ENCODE peak calls at places on chromosomes 5 and 9, in ten cellular contexts. J is sigmoid colon, N is Panc1, Y is spleen, L is HepG2, F is prostate gland, O is stomach, G is GM12892, X is GM12878, E is HCT116. T is an unnamed sample.

GRCh38 chr5:36944607-36945225 is 68.1 kb downstream of the NIPBL start:
- DNase-seq in E (peak; percentile 51), L (peak; percentile 49), F (no peak), Y (no peak), G (no peak), N (peak; percentile 41), O (no peak), X (no peak), J (no peak), T (no peak)

GRCh38 chr5:10663531-10664183 is 97.4 kb downstream of the DAP start:
- DNase-seq in G (no peak), O (peak; percentile 48), L (peak; percentile 15), X (no peak), N (no peak), E (no peak), Y (no peak), F (peak; percentile 36), J (peak; percentile 55), T (no peak)

GRCh38 chr9:108869092-108869725 is 7.1 kb downstream of the ACTL7A start:
- DNase-seq in E (peak; percentile 4), X (no peak), J (no peak), O (no peak), Y (no peak), G (no peak), L (peak; percentile 97), N (no peak), F (no peak), T (no peak)

GRCh38 chr5:1325870-1326546 is 18.9 kb downstream of the CLPTM1L start:
- DNase-seq in Y (peak; percentile 69), E (no peak), X (no peak), L (no peak), F (no peak), O (no peak), N (no peak), G (peak; percentile 5), J (peak; percentile 56), T (no peak)

GRCh38 chr5:150644058-150644457 is 3.6 kb downstream of the SYNPO start:
- DNase-seq in O (no peak), X (no peak), E (no peak), F (no peak), G (no peak), J (no peak), Y (no peak), L (no peak), N (no peak), T (no peak)

GRCh38 chr5:3356016-3356415 is 239.6 kb upstream of the IRX1 start:
- DNase-seq in G (no peak), X (no peak), F (no peak), E (no peak), J (peak; percentile 18), N (no peak), Y (no peak), L (no peak), O (no peak), T (peak; percentile 55)

GRCh38 chr9:385818-386398 is 171.2 kb downstream of the DOCK8 start:
- DNase-seq in J (peak; percentile 69), L (peak; percentile 44), F (peak; percentile 48), E (peak; percentile 52), X (no peak), O (peak; percentile 57), Y (no peak), N (peak; percentile 15), G (no peak), T (no peak)

GRCh38 chr5:179153341-179153901 is 93.2 kb downstream of the ZNF354C start:
- DNase-seq in J (peak; percentile 58), N (no peak), L (no peak), Y (peak; percentile 62), G (no peak), O (no peak), X (no peak), E (no peak), F (no peak), T (no peak)

GRCh38 chr5:59496524-59497134 is 396.9 kb downstream of the PDE4D start:
- DNase-seq in Y (peak; percentile 54), X (no peak), F (no peak), J (no peak), E (no peak), L (no peak), N (no peak), O (no peak), G (no peak), T (no peak)

GRCh38 chr5:57042524-57042931 is 90.6 kb upstream of the MIER3 start:
- DNase-seq in N (no peak), F (no peak), Y (no peak), G (no peak), E (no peak), J (no peak), X (no peak), L (no peak), O (no peak), T (no peak)

GRCh38 chr9:792331-793260 is 48.9 kb upstream of the DMRT1 start:
- DNase-seq in Y (no peak), F (no peak), X (no peak), N (no peak), J (no peak), O (no peak), G (no peak), L (peak; percentile 76), E (no peak), T (no peak)

GRCh38 chr9:81724242-81724889 is 35.0 kb upstream of the TLE1 start:
- DNase-seq in G (no peak), L (no peak), O (no peak), N (no peak), Y (no peak), X (no peak), E (no peak), F (no peak), J (no peak), T (no peak)

GRCh38 chr5:132000677-132001453 is 10.6 kb downstream of the ACSL6 start:
- DNase-seq in X (no peak), N (no peak), J (no peak), F (no peak), E (no peak), Y (peak; percentile 69), O (no peak), G (no peak), L (peak; percentile 22), T (no peak)

GRCh38 chr9:114094971-114095370 is 4.1 kb downstream of the KIF12 start:
- DNase-seq in X (no peak), L (no peak), G (no peak), F (no peak), J (peak; percentile 58), O (no peak), Y (peak; percentile 66), N (no peak), E (no peak), T (no peak)

GRCh38 chr9:98852961-98853360 is 45.5 kb downstream of the GALNT12 start:
- DNase-seq in G (no peak), Y (no peak), X (no peak), N (no peak), L (no peak), J (no peak), O (no peak), F (no peak), E (no peak), T (no peak)

GRCh38 chr9:129267141-129267540 is 89.1 kb upstream of the IER5L start:
- DNase-seq in Y (peak; percentile 56), N (no peak), E (no peak), O (no peak), F (no peak), J (no peak), L (no peak), X (no peak), G (no peak), T (no peak)
- TF ChIP-seq POLR2AphosphoS5 in Y (no peak), N (no peak), E (no peak), O (no peak), F (no peak), J (no peak), L (no peak), X (no peak), G (no peak), T (no peak)

GRCh38 chr9:4171519-4171918 is 128.3 kb downstream of the GLIS3 start:
- DNase-seq in L (no peak), F (no peak), N (no peak), O (no peak), E (no peak), G (no peak), J (no peak), X (no peak), Y (no peak), T (no peak)
- TF ChIP-seq POLR2AphosphoS5 in L (no peak), F (no peak), N (no peak), O (no peak), E (no peak), G (no peak), J (no peak), X (no peak), Y (no peak), T (no peak)

DNA sequence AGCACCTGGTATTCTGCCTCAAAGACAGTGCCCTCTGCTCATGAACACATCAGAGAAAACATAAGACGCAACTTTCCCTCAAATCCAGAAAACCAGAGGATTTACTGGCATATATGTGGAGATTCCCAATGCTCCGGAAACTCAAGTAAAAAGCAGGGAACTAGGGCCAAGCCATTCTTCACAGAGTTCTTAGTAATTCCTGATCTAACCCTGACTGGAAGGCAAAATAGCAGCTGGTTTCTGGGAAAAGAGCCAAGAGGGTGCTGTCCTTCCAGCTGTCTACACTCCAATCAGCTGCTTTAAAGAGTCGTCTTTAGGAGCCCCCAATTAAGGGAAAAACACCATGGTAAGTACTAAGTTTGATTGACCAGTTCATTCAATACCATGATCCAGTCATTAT is 49.6 kb downstream of the GNA14 start:
- DNase-seq in J (no peak), L (no peak), X (no peak), O (no peak), F (no peak), N (no peak), E (no peak), Y (no peak), G (no peak), T (no peak)
- TF ChIP-seq POLR2AphosphoS5 in J (peak; percentile 20), L (no peak), X (no peak), O (no peak), F (no peak), N (no peak), E (no peak), Y (no peak), G (no peak), T (no peak)

GRCh38 chr5:78482948-78483347 is 122.5 kb downstream of the SCAMP1 start:
- DNase-seq in F (peak; percentile 14), O (peak; percentile 58), E (no peak), N (no peak), Y (no peak), L (no peak), J (no peak), X (no peak), G (no peak), T (no peak)

GRCh38 chr5:78486223-78486622 is 125.8 kb downstream of the SCAMP1 start:
- DNase-seq in J (no peak), G (no peak), E (no peak), X (no peak), N (no peak), F (no peak), Y (no peak), L (no peak), O (no peak), T (no peak)

DNA sequence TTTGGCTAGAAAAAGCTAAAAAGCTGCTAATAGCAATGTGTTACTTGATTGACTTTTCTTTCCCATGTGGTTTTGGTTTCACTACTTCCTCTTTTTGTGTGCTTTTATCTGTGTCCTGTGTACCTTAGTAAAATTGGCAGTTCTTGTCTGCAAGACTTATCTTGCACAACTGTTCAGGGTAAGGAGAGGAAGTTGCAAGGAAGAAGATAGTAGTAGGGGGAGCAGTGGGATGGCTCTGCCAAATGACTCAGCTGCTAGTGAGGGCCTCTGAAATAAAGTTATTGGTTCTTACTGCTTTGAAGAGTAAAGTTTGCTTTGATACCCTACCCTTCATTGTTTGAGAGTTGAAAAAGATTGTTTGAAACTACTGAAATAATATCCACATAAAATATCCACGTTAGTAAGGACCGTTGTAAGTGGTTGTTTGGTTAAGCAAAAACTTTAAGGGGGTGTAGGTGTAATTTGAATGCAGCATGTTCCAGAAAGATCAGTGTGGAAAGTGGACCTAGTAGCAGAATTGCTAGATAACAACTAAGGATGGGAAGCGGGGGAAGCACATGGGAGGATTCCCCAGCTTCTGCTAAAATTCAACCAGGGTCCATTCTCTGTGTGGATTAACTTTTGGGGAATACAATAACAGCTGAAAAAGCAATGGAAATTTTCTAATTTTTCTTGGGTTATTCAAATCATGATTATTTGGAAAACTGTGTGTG is 123.5 kb downstream of the SCAMP1 start:
- DNase-seq in X (peak; percentile 69), F (no peak), L (no peak), Y (no peak), E (no peak), G (no peak), N (no peak), J (no peak), O (no peak), T (no peak)
- TF ChIP-seq POLR2AphosphoS5 in X (no peak), F (no peak), L (no peak), Y (no peak), E (no peak), G (no peak), N (no peak), J (no peak), O (no peak), T (no peak)